ENCODE peak calls at places on chromosomes 7 and 10, in six cellular contexts. J is GM20000; H is stimulated activated CD4-positive, alpha-beta T cell treated with anti-CD3 and anti-CD28 coated beads, Interleukin-4, amount 100 ng/mL, for 24 hours; Q is NCI-H774; X is HFFc6; U is mucosa of gallbladder. T is an unnamed sample.

GRCh38 chr7:73623798-73624668 is at the start of gene MLXIPL:
- DNase-seq in Q (peak; percentile 83), H (peak; percentile 54), J (peak; percentile 71), U (peak; percentile 87), X (no peak), T (peak; percentile 3)

GRCh38 chr10:12507165-12507870 is 158.0 kb downstream of the CAMK1D start:
- DNase-seq in J (no peak), X (no peak), Q (no peak), H (no peak), U (no peak), T (no peak)

GRCh38 chr10:104342941-104343411 is 4.7 kb upstream of the ITPRIP start:
- DNase-seq in H (no peak), J (no peak), U (no peak), X (no peak), Q (no peak), T (no peak)

GRCh38 chr10:114437456-114438292 is 33.4 kb upstream of the AFAP1L2 start:
- DNase-seq in U (no peak), X (peak; percentile 37), J (peak; percentile 37), H (no peak), Q (no peak), T (no peak)

GRCh38 chr7:151086802-151087246 is 549 bp downstream of the AGAP3 start:
- DNase-seq in Q (peak; percentile 11), J (no peak), H (peak; percentile 32), X (peak; percentile 36), U (no peak), T (no peak)

GRCh38 chr7:91912500-91912899 is 28.2 kb upstream of the AKAP9 start:
- DNase-seq in H (no peak), J (no peak), Q (no peak), U (no peak), X (peak; percentile 32), T (no peak)

GRCh38 chr10:112361951-112362770 is 11.8 kb upstream of the ACSL5 start:
- DNase-seq in Q (no peak), H (no peak), X (peak; percentile 28), J (no peak), U (peak; percentile 33), T (no peak)

GRCh38 chr10:20976891-20977684 is 80.0 kb upstream of the NEBL start:
- DNase-seq in J (no peak), X (no peak), H (no peak), U (no peak), Q (no peak), T (no peak)

GRCh38 chr7:7932553-7932952 is 36.0 kb upstream of the GLCCI1 start:
- DNase-seq in H (no peak), Q (no peak), U (no peak), J (no peak), X (no peak), T (no peak)

GRCh38 chr10:93299606-93300353 is 182.4 kb downstream of the MYOF start:
- DNase-seq in J (no peak), U (no peak), H (no peak), Q (no peak), X (no peak), T (no peak)

GRCh38 chr10:30343962-30344361 is 5.1 kb downstream of the MTPAP start:
- DNase-seq in Q (no peak), X (no peak), H (no peak), J (no peak), U (no peak), T (no peak)

GRCh38 chr7:50771120-50772002 is 11.3 kb downstream of the GRB10 start:
- DNase-seq in X (no peak), J (no peak), Q (no peak), U (peak; percentile 62), H (no peak), T (no peak)

GRCh38 chr10:128684215-128684614 is 558.0 kb upstream of the MKI67 start:
- DNase-seq in X (no peak), U (no peak), J (no peak), Q (no peak), H (no peak), T (no peak)

GRCh38 chr7:537911-538634 is 18.4 kb upstream of the PDGFA start:
- DNase-seq in U (peak; percentile 49), J (no peak), H (no peak), X (peak; percentile 86), Q (no peak), T (no peak)

GRCh38 chr10:67115972-67116371 is 190.1 kb downstream of the LRRTM3 start:
- DNase-seq in Q (no peak), J (no peak), U (no peak), X (no peak), H (no peak), T (no peak)

GRCh38 chr7:157002819-157003421 is 7.5 kb downstream of the MNX1 start:
- DNase-seq in Q (no peak), H (no peak), U (no peak), J (peak; percentile 52), X (no peak), T (no peak)

GRCh38 chr7:158432369-158433270 is 155.0 kb downstream of the PTPRN2 start:
- DNase-seq in U (no peak), J (no peak), H (no peak), X (no peak), Q (peak; percentile 92), T (no peak)

GRCh38 chr7:128841961-128842673 is 11.9 kb downstream of the FLNC start:
- DNase-seq in H (peak; percentile 61), Q (no peak), J (peak; percentile 89), U (no peak), X (no peak), T (no peak)

GRCh38 chr10:49509904-49510303 is 29.0 kb downstream of the ERCC6 start:
- DNase-seq in Q (no peak), U (no peak), J (no peak), X (no peak), H (no peak), T (no peak)

GRCh38 chr7:31805209-31805818 is 118.3 kb downstream of the PPP1R17 start:
- DNase-seq in X (no peak), H (no peak), J (no peak), Q (no peak), U (no peak), T (no peak)

GRCh38 chr7:159012353-159013069 is 132.2 kb downstream of the VIPR2 start:
- DNase-seq in Q (no peak), H (no peak), J (no peak), X (no peak), U (peak; percentile 60), T (no peak)

GRCh38 chr7:26097837-26098668 is 53.9 kb upstream of the NFE2L3 start:
- DNase-seq in H (no peak), Q (no peak), U (no peak), J (no peak), X (no peak), T (no peak)

GRCh38 chr10:88253622-88254021 is 329.5 kb downstream of the RNLS start:
- DNase-seq in J (no peak), Q (no peak), X (no peak), U (no peak), H (no peak), T (no peak)

GRCh38 chr10:132198381-132199181 is 11.8 kb downstream of the DPYSL4 start:
- DNase-seq in Q (no peak), X (no peak), U (no peak), H (no peak), J (no peak), T (no peak)

GRCh38 chr10:43785252-43785651 is 136.6 kb upstream of the ZNF32 start:
- DNase-seq in Q (no peak), H (no peak), X (no peak), U (no peak), J (no peak), T (no peak)

GRCh38 chr7:30974605-30975256 is 11.0 kb downstream of the GHRHR start:
- DNase-seq in J (peak; percentile 87), Q (no peak), H (peak; percentile 21), U (peak; percentile 73), X (no peak), T (no peak)

T was measured in NCI-H1436 treated with DMSO at 0.1 percent for 48 hours.